ENCODE peak calls at places on chromosomes 2 and 18, in seven cellular contexts. X is smooth muscle cell of the brain vasculature, Z is progenitor cell of endocrine pancreas, H is MV-4-11, W is lower leg skin, K is frontal cortex, I is cerebellar cortex. O is an unnamed sample.

GRCh38 chr2:11744631-11745394 is 1.6 kb upstream of the LPIN1 start:
- DNase-seq in W (no peak), H (peak), Z (no peak), X (no peak), I (peak), K (no peak), O (peak)

GRCh38 chr18:45839415-45840395 is 14.2 kb downstream of the SIGLEC15 start:
- DNase-seq in Z (no peak), H (peak), I (peak), K (no peak), W (no peak), X (peak), O (no peak)

GRCh38 chr2:48753228-48753627 is 2.3 kb downstream of the LHCGR start:
- DNase-seq in I (no peak), X (no peak), W (no peak), H (no peak), K (no peak), Z (no peak), O (no peak)

GRCh38 chr2:95059656-95060370 is 34.3 kb downstream of the MAL start:
- DNase-seq in I (no peak), H (no peak), W (no peak), K (no peak), Z (no peak), X (no peak), O (no peak)

GRCh38 chr2:152447897-152448296 is 112.9 kb downstream of the FMNL2 start:
- DNase-seq in W (no peak), I (no peak), X (no peak), K (no peak), H (no peak), Z (no peak), O (no peak)

GRCh38 chr2:36462311-36462710 is 106.7 kb downstream of the CRIM1 start:
- DNase-seq in H (no peak), X (no peak), W (no peak), Z (no peak), K (no peak), I (no peak), O (no peak)

GRCh38 chr2:38509322-38509946 is 93.3 kb downstream of the HNRNPLL start:
- DNase-seq in Z (no peak), H (no peak), W (no peak), I (no peak), K (no peak), X (no peak), O (no peak)

GRCh38 chr2:215320102-215320501 is 8.2 kb downstream of the ATIC start:
- DNase-seq in X (no peak), K (no peak), I (no peak), Z (no peak), H (no peak), W (no peak), O (no peak)

GRCh38 chr18:49359732-49360444 is 100.6 kb downstream of the DYM start:
- DNase-seq in K (no peak), X (no peak), W (no peak), I (no peak), Z (no peak), H (peak), O (no peak)

GRCh38 chr18:59950215-59950944 is 50.6 kb downstream of the PMAIP1 start:
- DNase-seq in X (no peak), K (no peak), Z (no peak), H (no peak), W (no peak), I (no peak), O (no peak)

GRCh38 chr2:20353597-20353996 is 3.0 kb upstream of the PUM2 start:
- DNase-seq in X (no peak), Z (no peak), W (no peak), H (no peak), K (no peak), I (peak), O (no peak)

GRCh38 chr18:35331367-35332087 is 12.7 kb downstream of the ZNF24 start:
- DNase-seq in Z (no peak), H (no peak), X (no peak), I (no peak), K (no peak), W (no peak), O (no peak)

GRCh38 chr18:35602193-35602820 is 20.8 kb downstream of the GALNT1 start:
- DNase-seq in I (no peak), H (no peak), K (no peak), W (no peak), Z (no peak), X (no peak), O (no peak)

GRCh38 chr2:197838589-197838988 is 34.2 kb downstream of the PLCL1 start:
- DNase-seq in X (no peak), K (no peak), Z (no peak), W (no peak), I (peak), H (no peak), O (no peak)

GRCh38 chr2:218259099-218259921 is 1.5 kb upstream of the GPBAR1 start:
- DNase-seq in H (peak), K (peak), W (peak), X (no peak), I (no peak), Z (no peak), O (peak)

GRCh38 chr2:191410646-191411436 is 165.6 kb downstream of the MYO1B start:
- DNase-seq in I (no peak), X (no peak), Z (no peak), K (no peak), H (no peak), W (no peak), O (no peak)

GRCh38 chr2:240989451-240990265 is 8.8 kb upstream of the SNED1 start:
- DNase-seq in H (peak), K (no peak), X (no peak), W (no peak), Z (no peak), I (no peak), O (no peak)

GRCh38 chr18:6382968-6383367 is 31.7 kb downstream of the L3MBTL4 start:
- DNase-seq in Z (no peak), K (no peak), I (no peak), H (no peak), X (no peak), W (no peak), O (no peak)

GRCh38 chr18:49534846-49535601 is 26.8 kb upstream of the LIPG start:
- DNase-seq in K (no peak), H (no peak), W (no peak), I (no peak), Z (no peak), X (no peak), O (no peak)

GRCh38 chr2:84846041-84846663 is 34.7 kb downstream of the TRABD2A start:
- DNase-seq in H (peak), K (no peak), W (no peak), Z (no peak), I (no peak), X (no peak), O (no peak)

GRCh38 chr2:50575232-50575631 is 456.7 kb downstream of the NRXN1 start:
- DNase-seq in X (no peak), K (no peak), W (no peak), H (no peak), I (peak), Z (no peak), O (no peak)

GRCh38 chr2:20452551-20452950 is 5.7 kb downstream of the RHOB start:
- DNase-seq in H (no peak), X (no peak), K (no peak), W (peak), I (peak), Z (no peak), O (peak)

GRCh38 chr2:179675435-179675834 is 186.0 kb downstream of the ZNF385B start:
- DNase-seq in K (no peak), I (no peak), W (no peak), H (no peak), X (no peak), Z (no peak), O (no peak)

GRCh38 chr2:239724851-239725550 is 300.1 kb downstream of the NDUFA10 start:
- DNase-seq in I (no peak), K (no peak), X (no peak), H (no peak), W (no peak), Z (no peak), O (no peak)

GRCh38 chr2:112143150-112143549 is 5.0 kb downstream of the FBLN7 start:
- DNase-seq in W (peak), X (no peak), K (peak), Z (no peak), I (no peak), H (no peak), O (no peak)

GRCh38 chr18:75154997-75155396 is 53.9 kb downstream of the PTGR3 start:
- DNase-seq in H (no peak), X (no peak), K (no peak), W (no peak), I (no peak), Z (no peak), O (peak)

GRCh38 chr2:152548996-152549395 is 168.3 kb downstream of the PRPF40A start:
- DNase-seq in I (no peak), X (no peak), Z (no peak), H (no peak), W (no peak), K (no peak), O (no peak)

GRCh38 chr2:854460-854859 is 96.2 kb upstream of the SNTG2 start:
- DNase-seq in W (no peak), X (no peak), K (no peak), I (peak), H (no peak), Z (peak), O (no peak)

GRCh38 chr2:234044157-234044556 is 6.3 kb upstream of the SPP2 start:
- DNase-seq in K (no peak), I (no peak), W (no peak), X (no peak), H (no peak), Z (no peak), O (no peak)

GRCh38 chr2:27071990-27072830 is 756 bp upstream of the OST4 start:
- DNase-seq in K (no peak), I (peak), W (no peak), H (no peak), X (no peak), Z (no peak), O (no peak)

GRCh38 chr2:240926516-240927389 is 20.6 kb downstream of the CROCC2 start:
- DNase-seq in X (no peak), K (no peak), H (no peak), W (no peak), Z (peak), I (no peak), O (no peak)

O was measured in Ammon's horn.